ENCODE peak calls at places on chromosomes 16 and 17, in nine cellular contexts. P is smooth muscle cell of the brain vasculature, G is AG08396, R is ELR, U is neural progenitor cell, Y is amniotic epithelial cell, W is SK-N-MC, V is neural crest cell, M is EH. X is an unnamed sample.

GRCh38 chr17:71546369-71546864 is 574.4 kb upstream of the SOX9 start:
- DNase-seq in P (no peak), G (no peak), R (no peak), U (no peak), Y (no peak), W (no peak), V (no peak), M (no peak), X (no peak)

GRCh38 chr17:21286066-21286770 is 1.7 kb downstream of the MAP2K3 start:
- DNase-seq in P (peak; percentile 93), G (peak; percentile 94), R (peak; percentile 99), U (peak; percentile 45), Y (peak; percentile 99), W (no peak), V (no peak), M (peak; percentile 99), X (no peak)

GRCh38 chr16:9270941-9271340 is 179.5 kb downstream of the HAPSTR1 start:
- DNase-seq in P (no peak), G (no peak), R (no peak), U (no peak), Y (no peak), W (no peak), V (no peak), M (no peak), X (no peak)

GRCh38 chr17:64278614-64279013 is 15.6 kb upstream of the TEX2 start:
- DNase-seq in P (no peak), G (no peak), R (peak; percentile 90), U (no peak), Y (peak; percentile 50), W (no peak), V (no peak), M (peak; percentile 53), X (no peak)

GRCh38 chr16:2752850-2753522 is 548 bp downstream of the SRRM2 start:
- DNase-seq in P (no peak), G (peak; percentile 97), R (peak; percentile 79), U (peak; percentile 95), Y (peak; percentile 76), W (no peak), V (peak; percentile 76), M (peak; percentile 83), X (no peak)

GRCh38 chr16:88977845-88978607 is 1.0 kb upstream of the CBFA2T3 start:
- DNase-seq in P (no peak), G (no peak), R (no peak), U (no peak), Y (no peak), W (no peak), V (no peak), M (no peak), X (no peak)

GRCh38 chr17:4573682-4574081 is 10.6 kb upstream of the SMTNL2 start:
- DNase-seq in P (no peak), G (no peak), R (peak; percentile 31), U (no peak), Y (no peak), W (no peak), V (no peak), M (no peak), X (no peak)

GRCh38 chr17:79970576-79971068 is 65.0 kb downstream of the TBC1D16 start:
- DNase-seq in P (no peak), G (no peak), R (peak; percentile 40), U (peak; percentile 88), Y (peak; percentile 71), W (no peak), V (peak; percentile 43), M (peak; percentile 18), X (peak; percentile 85)

GRCh38 chr16:85372627-85373372 is 240.3 kb upstream of the GSE1 start:
- DNase-seq in P (no peak), G (peak; percentile 88), R (peak; percentile 88), U (no peak), Y (peak; percentile 83), W (no peak), V (no peak), M (peak; percentile 88), X (no peak)

GRCh38 chr16:80369559-80369958 is 171.2 kb upstream of the DYNLRB2 start:
- DNase-seq in P (peak; percentile 49), G (peak; percentile 68), R (peak; percentile 57), U (peak; percentile 84), Y (peak; percentile 47), W (no peak), V (peak; percentile 31), M (peak; percentile 70), X (peak; percentile 61)

GRCh38 chr17:79615926-79616325 is 5.1 kb upstream of the RBFOX3 start:
- DNase-seq in P (no peak), G (no peak), R (no peak), U (no peak), Y (no peak), W (no peak), V (no peak), M (no peak), X (peak; percentile 20)

GRCh38 chr16:57640612-57641011 is 12.2 kb downstream of the ADGRG1 start:
- DNase-seq in P (no peak), G (no peak), R (no peak), U (no peak), Y (no peak), W (no peak), V (no peak), M (no peak), X (no peak)

GRCh38 chr16:56389554-56389953 is 35.8 kb downstream of the AMFR start:
- DNase-seq in P (peak; percentile 39), G (peak; percentile 88), R (peak; percentile 99), U (no peak), Y (peak; percentile 96), W (no peak), V (no peak), M (peak; percentile 100), X (no peak)

GRCh38 chr17:64401941-64402340 is 11.3 kb upstream of the PECAM1 start:
- DNase-seq in P (no peak), G (no peak), R (peak; percentile 46), U (no peak), Y (no peak), W (no peak), V (no peak), M (no peak), X (no peak)

GRCh38 chr17:34319087-34319486 is at the start of gene CCL8:
- DNase-seq in P (no peak), G (no peak), R (no peak), U (no peak), Y (no peak), W (no peak), V (no peak), M (no peak), X (no peak)

GRCh38 chr16:89115216-89115949 is 21.7 kb downstream of the ACSF3 start:
- DNase-seq in P (no peak), G (no peak), R (no peak), U (no peak), Y (peak; percentile 24), W (no peak), V (no peak), M (no peak), X (no peak)

GRCh38 chr17:10119203-10120112 is 78.9 kb downstream of the GAS7 start:
- DNase-seq in P (no peak), G (no peak), R (no peak), U (no peak), Y (no peak), W (no peak), V (no peak), M (no peak), X (peak; percentile 91)

GRCh38 chr16:17555176-17555575 is 84.4 kb upstream of the XYLT1 start:
- DNase-seq in P (peak; percentile 28), G (peak; percentile 22), R (peak; percentile 94), U (no peak), Y (peak; percentile 57), W (no peak), V (no peak), M (peak; percentile 99), X (no peak)

GRCh38 chr16:11949527-11949926 is 7.7 kb upstream of the NPIPB2 start:
- DNase-seq in P (no peak), G (peak; percentile 56), R (peak; percentile 68), U (peak; percentile 75), Y (peak; percentile 75), W (no peak), V (peak; percentile 8), M (peak; percentile 75), X (peak; percentile 64)

GRCh38 chr17:50653738-50654137 is 19.1 kb downstream of the ABCC3 start:
- DNase-seq in P (no peak), G (no peak), R (no peak), U (no peak), Y (no peak), W (no peak), V (no peak), M (no peak), X (no peak)

GRCh38 chr16:57265850-57266530 is 18.5 kb downstream of the PLLP start:
- DNase-seq in P (no peak), G (peak; percentile 52), R (no peak), U (peak; percentile 34), Y (peak; percentile 79), W (no peak), V (no peak), M (peak; percentile 45), X (no peak)